ENCODE peak calls at places on chromosomes 4 and X, in ten cellular contexts. O, A, T, B, H, I, L, M, J and Z are unnamed samples.

GRCh38 chrX:67563469-67564448 is 19.9 kb downstream of the AR start:
- DNase-seq in M (no peak), L (peak), A (peak), T (no peak), I (no peak), O (no peak), J (no peak), H (no peak), B (peak), Z (no peak)

GRCh38 chrX:100830547-100830946 is 10.4 kb downstream of the CSTF2 start:
- DNase-seq in B (no peak), H (no peak), O (no peak), A (no peak), T (no peak), M (no peak), I (no peak), J (no peak), L (no peak), Z (no peak)

GRCh38 chrX:66050140-66050569 is 10.3 kb upstream of the VSIG4 start:
- DNase-seq in T (no peak), M (no peak), O (no peak), J (no peak), H (no peak), I (no peak), B (peak), L (no peak), A (no peak), Z (no peak)

GRCh38 chr4:83599183-83599582 is 63.3 kb downstream of the GPAT3 start:
- DNase-seq in O (no peak), I (no peak), B (no peak), L (peak), T (no peak), H (no peak), A (no peak), J (peak), M (peak), Z (no peak)

GRCh38 chrX:136204571-136204970 is 46.6 kb downstream of the MAP7D3 start:
- DNase-seq in H (no peak), J (peak), M (no peak), I (no peak), T (no peak), O (peak), B (peak), L (peak), A (no peak), Z (no peak)

GRCh38 chr4:147425019-147425418 is 55.9 kb upstream of the EDNRA start:
- DNase-seq in O (no peak), M (no peak), B (no peak), H (no peak), A (no peak), I (no peak), T (no peak), J (no peak), L (no peak), Z (no peak)

GRCh38 chrX:14039344-14039743 is 9.7 kb upstream of the GEMIN8 start:
- DNase-seq in I (peak), J (peak), L (peak), A (no peak), M (no peak), T (no peak), O (peak), H (peak), B (peak), Z (peak)

GRCh38 chr4:169256856-169257756 is 13.7 kb downstream of the SH3RF1 start:
- DNase-seq in A (no peak), J (no peak), L (no peak), B (no peak), M (no peak), H (no peak), T (no peak), O (no peak), I (no peak), Z (no peak)

GRCh38 chrX:41655631-41656030 is 33.1 kb upstream of the GPR34 start:
- DNase-seq in H (no peak), I (no peak), M (peak), B (no peak), J (no peak), L (no peak), T (no peak), O (no peak), A (no peak), Z (no peak)

GRCh38 chr4:17094811-17095210 is 196.4 kb upstream of the LDB2 start:
- DNase-seq in H (no peak), T (no peak), J (no peak), O (no peak), L (no peak), I (no peak), B (no peak), A (no peak), M (no peak), Z (no peak)

GRCh38 chr4:823093-823760 is 2.7 kb downstream of the CPLX1 start:
- DNase-seq in B (no peak), I (no peak), H (no peak), O (no peak), L (no peak), T (no peak), M (no peak), A (no peak), J (no peak), Z (no peak)

GRCh38 chrX:109782994-109783711 is 50.1 kb upstream of the ACSL4 start:
- DNase-seq in J (no peak), L (no peak), H (no peak), M (peak), B (no peak), I (no peak), O (no peak), A (no peak), T (no peak), Z (no peak)

GRCh38 chr4:153759407-153760226 is at the start of gene RNF175:
- DNase-seq in I (peak), T (no peak), M (no peak), O (peak), L (no peak), A (no peak), H (no peak), J (no peak), B (peak), Z (no peak)

GRCh38 chrX:74458738-74459137 is 37.4 kb downstream of the SLC16A2 start:
- DNase-seq in O (no peak), I (no peak), J (peak), T (no peak), L (peak), B (no peak), H (no peak), M (peak), A (no peak), Z (peak)

GRCh38 chr4:1469596-1470392 is 63.6 kb upstream of the NKX1-1 start:
- DNase-seq in T (no peak), O (no peak), H (no peak), J (no peak), I (no peak), B (no peak), L (no peak), M (peak), A (peak), Z (no peak)

GRCh38 chr4:20997886-20998285 is 297.6 kb downstream of the PACRGL start:
- DNase-seq in T (no peak), H (no peak), O (no peak), L (no peak), J (no peak), I (no peak), B (no peak), A (no peak), M (no peak), Z (no peak)